ENCODE peak calls at places on chromosomes 12 and 14, in ten cellular contexts. I is left ventricle myocardium inferior, V is body of pancreas, K is cardiac muscle cell, Z is endodermal cell, R is progenitor cell of endocrine pancreas, P is Calu3, Q is testis, X is GM06990, J is MCF 10A. Y is an unnamed sample.

GRCh38 chr14:67490201-67490600 is 1.7 kb upstream of the TMEM229B start:
- DNase-seq in R (no peak), Q (no peak), J (peak; percentile 65), V (no peak), I (no peak), X (no peak), P (no peak), K (no peak), Z (no peak), Y (no peak)

GRCh38 chr14:99878563-99878962 is 85.3 kb downstream of the EML1 start:
- DNase-seq in I (no peak), P (no peak), Q (no peak), K (no peak), V (no peak), J (no peak), X (no peak), Z (no peak), R (no peak), Y (no peak)

GRCh38 chr14:77303417-77304156 is 17.1 kb downstream of the POMT2 start:
- DNase-seq in Q (no peak), X (no peak), I (no peak), R (no peak), K (no peak), P (peak; percentile 62), J (peak; percentile 96), V (no peak), Z (no peak), Y (no peak)

GRCh38 chr12:49365542-49365941 is 1.7 kb upstream of the SPATS2 start:
- DNase-seq in K (no peak), X (no peak), J (peak; percentile 74), R (no peak), Z (peak; percentile 19), Q (no peak), I (no peak), V (no peak), P (no peak), Y (no peak)

GRCh38 chr12:45402288-45402687 is 186.4 kb downstream of the ANO6 start:
- DNase-seq in X (no peak), V (no peak), K (no peak), P (no peak), Z (no peak), Q (no peak), I (no peak), R (no peak), J (no peak), Y (no peak)

GRCh38 chr14:64815257-64815656 is 64.5 kb downstream of the SPTB start:
- DNase-seq in Q (no peak), V (no peak), P (no peak), R (no peak), K (no peak), J (no peak), I (no peak), Z (peak; percentile 20), X (no peak), Y (no peak)

GRCh38 chr14:70333289-70333688 is 26.2 kb downstream of the COX16 start:
- DNase-seq in Q (no peak), J (no peak), P (no peak), K (no peak), X (no peak), Z (no peak), R (no peak), V (no peak), I (no peak), Y (no peak)

GRCh38 chr12:112153900-112154234 is 28.5 kb downstream of the TRAFD1 start:
- DNase-seq in P (no peak), R (no peak), K (no peak), Q (no peak), I (no peak), X (no peak), J (no peak), V (peak; percentile 0), Z (peak; percentile 37), Y (no peak)

GRCh38 chr14:71538949-71539659 is 393.1 kb upstream of the RGS6 start:
- DNase-seq in X (no peak), K (no peak), Z (no peak), P (no peak), R (no peak), Q (no peak), J (peak; percentile 9), I (no peak), V (no peak), Y (no peak)

GRCh38 chr14:73462078-73462715 is 3.9 kb upstream of the NUMB start:
- DNase-seq in I (peak; percentile 50), J (peak; percentile 85), V (peak; percentile 93), X (no peak), R (no peak), Q (peak; percentile 62), K (peak; percentile 68), P (peak; percentile 80), Z (peak; percentile 55), Y (no peak)

GRCh38 chr14:52342849-52343606 is 28.9 kb downstream of the PTGER2 start:
- DNase-seq in Q (no peak), R (no peak), P (no peak), I (no peak), Z (no peak), V (no peak), J (peak; percentile 88), K (no peak), X (no peak), Y (no peak)

GRCh38 chr12:94261781-94262180 is 113.4 kb downstream of the PLXNC1 start:
- DNase-seq in K (no peak), V (no peak), I (no peak), R (no peak), J (no peak), P (no peak), X (no peak), Z (no peak), Q (no peak), Y (no peak)

GRCh38 chr12:99649551-99649950 is 2.0 kb downstream of the GARIN6 start:
- DNase-seq in K (peak; percentile 18), J (no peak), R (no peak), P (no peak), Z (peak; percentile 53), Q (no peak), X (no peak), V (no peak), I (no peak), Y (no peak)

GRCh38 chr12:6821271-6821673 is 349 bp upstream of the GPR162 start:
- DNase-seq in K (peak; percentile 86), Q (peak; percentile 80), V (no peak), X (no peak), R (no peak), Z (peak; percentile 93), J (no peak), P (no peak), I (peak; percentile 80), Y (no peak)

DNA sequence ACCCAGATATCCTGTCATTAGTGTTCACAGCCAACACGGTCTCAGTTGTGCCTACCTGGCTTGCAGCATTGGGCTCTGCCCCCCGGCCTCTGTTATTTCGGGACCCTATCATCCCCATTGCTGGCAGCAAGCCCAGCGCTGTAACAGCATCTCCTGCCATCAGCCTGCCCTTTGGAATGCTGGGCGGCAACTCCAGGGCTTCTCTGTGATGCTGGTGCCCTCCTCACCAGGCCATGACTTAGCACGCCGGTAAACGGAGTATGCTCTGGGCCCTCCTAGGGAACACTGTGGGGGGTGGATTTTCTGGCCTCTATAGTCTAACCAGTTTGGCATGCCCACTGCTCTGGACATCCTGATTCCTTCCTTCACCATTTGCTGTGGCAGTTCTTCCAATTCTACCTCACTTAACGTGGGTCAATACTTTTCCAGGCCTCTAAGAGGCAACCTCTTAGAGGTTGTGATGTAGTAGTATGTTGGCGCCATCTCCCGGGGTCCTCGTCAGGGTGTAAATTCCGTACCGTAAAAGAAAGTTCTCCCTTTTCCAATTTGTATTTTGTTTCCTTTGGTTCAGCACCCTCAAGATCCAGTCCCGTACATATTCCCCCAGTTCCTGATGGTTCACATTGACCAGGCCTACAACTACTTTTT is 80.0 kb downstream of the SINHCAF start:
- DNase-seq in X (no peak), K (peak; percentile 23), R (no peak), Q (no peak), V (no peak), Z (peak; percentile 86), J (no peak), I (no peak), P (no peak), Y (no peak)
- TF ChIP-seq CTCF in X (no peak), K (peak; percentile 22), R (peak; percentile 55), Q (no peak), V (peak; percentile 44), Z (peak; percentile 90), J (no peak), I (no peak), P (peak; percentile 13), Y (no peak)

DNA sequence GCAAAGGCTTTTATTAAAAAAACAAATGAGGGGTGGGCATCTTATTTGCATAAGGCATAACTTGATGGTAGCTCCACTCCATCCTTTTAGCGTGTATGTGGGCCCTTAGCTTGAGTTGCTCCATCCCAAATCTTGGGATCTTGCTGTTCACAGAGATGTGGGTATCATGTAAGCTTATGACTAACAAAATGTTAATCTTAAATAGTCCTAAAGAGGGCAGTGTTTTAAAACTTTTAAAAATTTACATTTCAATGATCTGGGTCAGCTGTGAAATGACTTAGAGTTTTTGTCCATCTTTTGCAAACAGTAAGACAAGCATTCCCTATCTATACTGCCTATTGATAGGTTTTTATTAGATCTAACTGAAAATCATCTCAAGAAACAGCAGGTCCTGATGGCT is 86.0 kb downstream of the SLCO1A2 start:
- DNase-seq in X (no peak), Z (no peak), K (peak; percentile 29), R (no peak), P (no peak), Q (no peak), V (no peak), J (peak; percentile 16), I (no peak), Y (no peak)
- TF ChIP-seq CTCF in X (peak; percentile 12), Z (peak; percentile 70), K (no peak), R (peak; percentile 46), P (no peak), Q (no peak), V (no peak), J (peak; percentile 25), I (no peak), Y (no peak)

DNA sequence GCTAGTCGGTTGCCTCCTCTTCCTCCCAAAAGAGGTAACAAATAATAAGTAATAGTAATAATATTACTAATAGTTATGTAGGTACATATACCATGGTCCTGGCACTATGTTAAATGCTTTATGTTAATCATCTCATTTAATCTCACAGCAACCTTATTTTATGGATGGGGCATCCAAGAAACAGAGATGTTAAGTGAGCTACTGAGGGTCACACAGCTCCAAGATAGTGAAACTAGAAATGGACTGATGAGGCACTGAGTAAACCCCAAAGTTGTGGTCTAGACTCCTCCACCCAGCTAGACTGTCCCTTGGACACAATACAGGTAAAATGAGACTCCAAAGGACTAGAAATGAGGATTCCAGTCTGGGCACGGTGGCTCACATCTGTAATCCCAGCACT is 15.1 kb downstream of the ZFHX2 start:
- DNase-seq in V (no peak), J (no peak), P (no peak), K (no peak), Z (no peak), Q (no peak), I (no peak), R (no peak), X (no peak), Y (no peak)
- TF ChIP-seq CTCF in V (no peak), J (no peak), P (no peak), K (no peak), Z (no peak), Q (no peak), I (no peak), R (no peak), X (no peak), Y (no peak)

DNA sequence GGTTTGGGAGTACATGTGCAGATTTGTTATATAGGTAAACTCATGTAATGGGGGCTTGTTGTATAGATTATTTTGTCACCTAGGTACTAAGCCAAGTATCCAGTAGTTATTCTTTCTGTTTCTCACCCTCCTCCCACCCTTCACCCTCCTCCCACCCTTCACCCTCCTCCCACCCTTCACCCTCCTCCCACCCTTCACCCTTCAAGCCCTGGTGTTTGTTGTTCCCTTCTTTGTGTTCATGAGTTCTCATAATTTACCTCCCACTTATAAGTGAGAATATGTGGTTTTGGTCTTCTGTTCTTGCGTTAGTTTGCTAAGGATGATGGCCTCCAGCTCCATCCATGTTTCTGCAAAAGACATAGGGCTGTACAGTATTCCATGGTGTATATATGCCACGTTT is 58.7 kb upstream of the OR10AD1 start:
- DNase-seq in K (no peak), J (no peak), Q (no peak), R (no peak), I (no peak), P (no peak), X (no peak), Z (no peak), V (no peak), Y (no peak)
- TF ChIP-seq CTCF in K (no peak), J (no peak), Q (no peak), R (no peak), I (no peak), P (no peak), X (no peak), Z (no peak), V (no peak), Y (no peak)